ENCODE peak calls at places on chromosome 4, in four cellular contexts. J, G, R and S are unnamed samples.

GRCh38 chr4:6942238-6942800 is 32.7 kb downstream of the TBC1D14 start:
- DNase-seq in R (no peak), J (no peak), G (no peak), S (peak; percentile 39)

GRCh38 chr4:59249110-59249509 is 1951.0 kb upstream of the ADGRL3 start:
- DNase-seq in J (no peak), R (peak; percentile 13), G (no peak), S (no peak)

GRCh38 chr4:78166582-78166981 is 109.5 kb downstream of the FRAS1 start:
- DNase-seq in R (no peak), J (no peak), G (no peak), S (no peak)

GRCh38 chr4:23171971-23172370 is 479.2 kb downstream of the GBA3 start:
- DNase-seq in G (no peak), R (no peak), J (no peak), S (no peak)

GRCh38 chr4:100736651-100737450 is 219.0 kb upstream of the EMCN start:
- DNase-seq in G (no peak), R (no peak), J (no peak), S (peak; percentile 69)

GRCh38 chr4:17103231-17103630 is 204.8 kb upstream of the LDB2 start:
- DNase-seq in J (no peak), R (no peak), G (no peak), S (no peak)

GRCh38 chr4:133147365-133147821 is 1.7 kb upstream of the PCDH10 start:
- DNase-seq in R (peak; percentile 26), J (no peak), G (no peak), S (peak; percentile 21)

GRCh38 chr4:100929753-100930152 is 411.9 kb upstream of the EMCN start:
- DNase-seq in J (no peak), G (no peak), R (peak; percentile 20), S (peak; percentile 17)

GRCh38 chr4:86448891-86449290 is 89.0 kb upstream of the MAPK10 start:
- DNase-seq in J (no peak), G (no peak), R (no peak), S (no peak)

GRCh38 chr4:66640216-66640615 is 905.1 kb downstream of the CENPC start:
- DNase-seq in G (no peak), J (no peak), R (peak; percentile 60), S (no peak)

DNA sequence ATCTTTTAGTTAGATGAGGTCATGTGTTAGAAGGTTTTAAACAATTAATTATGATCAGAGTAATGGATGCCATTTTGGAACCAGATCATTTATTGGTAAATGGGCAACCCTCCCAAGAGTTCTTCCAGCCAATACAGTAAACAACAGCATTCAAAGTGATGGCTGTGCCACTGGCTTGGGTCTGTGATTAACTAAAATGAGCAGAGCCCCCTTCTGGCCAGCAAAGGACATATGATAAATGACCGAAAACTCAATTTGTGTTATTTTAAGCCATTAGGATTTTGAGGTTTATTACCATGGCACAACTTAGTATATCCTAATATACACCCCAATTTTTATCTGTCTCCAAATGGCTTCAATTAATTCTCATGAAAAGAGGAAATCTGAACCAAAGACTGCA is 90.8 kb upstream of the NPFFR2 start:
- DNase-seq in R (peak; percentile 69), J (no peak), G (no peak), S (peak; percentile 45)
- TF ChIP-seq CTCF in R (peak; percentile 72), J (peak; percentile 25), G (no peak), S (peak; percentile 47)

GRCh38 chr4:16075975-16076757 is 7.7 kb downstream of the PROM1 start:
- DNase-seq in R (no peak), G (no peak), J (no peak), S (no peak)

GRCh38 chr4:16077786-16078185 is 6.0 kb downstream of the PROM1 start:
- DNase-seq in R (no peak), J (no peak), G (no peak), S (no peak)

GRCh38 chr4:16082038-16082423 is 1.8 kb downstream of the PROM1 start:
- DNase-seq in G (no peak), J (no peak), R (no peak), S (peak; percentile 22)

GRCh38 chr4:16078195-16078756 is 5.5 kb downstream of the PROM1 start:
- DNase-seq in G (no peak), J (no peak), R (no peak), S (no peak)

DNA sequence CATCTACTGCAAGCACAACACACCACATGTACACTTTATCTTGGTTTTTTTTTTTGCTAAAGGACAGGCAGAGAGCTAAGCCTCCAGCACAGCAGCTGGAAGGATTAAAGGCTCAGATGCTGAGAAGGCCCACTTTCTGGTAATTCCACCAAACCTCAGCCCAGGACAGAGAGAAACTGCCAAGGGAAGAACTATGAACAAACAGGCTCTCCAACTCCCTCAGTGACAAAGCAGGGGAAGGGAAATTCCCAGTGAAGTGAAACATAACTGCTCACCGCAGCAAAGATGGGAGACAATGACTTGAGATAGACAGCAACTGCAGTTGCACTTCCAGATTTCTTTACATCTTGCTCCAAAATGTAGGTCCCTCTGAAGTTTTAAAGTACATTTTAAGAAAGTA is 4.8 kb downstream of the PROM1 start:
- DNase-seq in R (no peak), G (no peak), J (no peak), S (no peak)
- H3K4me3 ChIP-seq in R (no peak overlapping the region), G (no peak overlapping the region), J (no peak overlapping the region), S (no peak overlapping the region)

GRCh38 chr4:5079581-5079980 is 28.3 kb downstream of the STK32B start:
- DNase-seq in J (no peak), G (no peak), R (no peak), S (no peak)

GRCh38 chr4:5084911-5085475 is 33.7 kb downstream of the STK32B start:
- DNase-seq in J (no peak), G (no peak), R (no peak), S (peak; percentile 43)

GRCh38 chr4:5081441-5081999 is 30.2 kb downstream of the STK32B start:
- DNase-seq in R (no peak), J (no peak), G (no peak), S (no peak)

GRCh38 chr4:5086535-5086934 is 35.3 kb downstream of the STK32B start:
- DNase-seq in G (no peak), J (no peak), R (no peak), S (no peak)

DNA sequence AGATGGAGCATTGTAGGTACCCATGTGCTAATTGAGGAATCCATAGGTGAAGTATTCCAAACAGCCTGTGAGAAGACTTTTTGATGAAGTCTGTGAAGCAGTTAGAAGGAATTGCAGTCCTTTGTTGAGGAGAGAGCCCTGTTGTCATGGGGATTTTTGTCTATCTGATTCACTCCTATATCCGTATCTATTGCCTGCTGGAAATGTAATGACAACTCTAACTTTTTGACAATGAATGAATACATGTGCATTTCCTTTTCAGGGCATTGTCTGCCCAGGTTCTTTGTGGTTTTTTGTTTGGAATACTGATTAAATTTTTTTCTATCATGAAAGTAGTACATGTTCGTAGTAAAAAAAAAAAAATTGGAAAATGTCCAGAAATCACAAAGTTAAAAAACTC is 31.1 kb downstream of the STK32B start:
- DNase-seq in R (no peak), G (no peak), J (no peak), S (no peak)
- H3K27me3 ChIP-seq in R (no peaks in the 10 kb centered on the region), G (no peaks in the 10 kb centered on the region), J (no peaks in the 10 kb centered on the region), S (no peaks in the 10 kb centered on the region)

GRCh38 chr4:26787461-26788340 is 72.9 kb upstream of the STIM2 start:
- DNase-seq in R (peak; percentile 60), G (peak; percentile 77), J (peak; percentile 76), S (peak; percentile 85)
- TF ChIP-seq CTCF in R (peak; percentile 45), G (peak; percentile 56), J (no peak), S (peak; percentile 73)

GRCh38 chr4:76495166-76495565 is 60.1 kb downstream of the SHROOM3 start:
- DNase-seq in R (no peak), J (no peak), G (no peak), S (no peak)

GRCh38 chr4:76488905-76489798 is 54.1 kb downstream of the SHROOM3 start:
- DNase-seq in R (no peak), J (no peak), G (no peak), S (no peak)

GRCh38 chr4:76489799-76490176 is 54.8 kb downstream of the SHROOM3 start:
- DNase-seq in G (no peak), J (no peak), R (no peak), S (no peak)

GRCh38 chr4:76498550-76498949 is 63.5 kb downstream of the SHROOM3 start:
- DNase-seq in J (no peak), G (no peak), R (no peak), S (no peak)

GRCh38 chr4:76494243-76494642 is 59.2 kb downstream of the SHROOM3 start:
- DNase-seq in J (no peak), G (no peak), R (no peak), S (no peak)
- H3K4me3 ChIP-seq in J (no peak overlapping the region), G (no peak overlapping the region), R (no peak overlapping the region), S (no peak overlapping the region)

GRCh38 chr4:5928241-5928640 is 35.4 kb upstream of the CRMP1 start:
- DNase-seq in G (no peak), R (no peak), J (no peak), S (no peak)

GRCh38 chr4:5931526-5931925 is 38.6 kb upstream of the CRMP1 start:
- DNase-seq in G (no peak), J (no peak), R (no peak), S (peak; percentile 57)

GRCh38 chr4:5932021-5932553 is 39.2 kb upstream of the CRMP1 start:
- DNase-seq in J (no peak), G (no peak), R (no peak), S (no peak)

GRCh38 chr4:5927747-5928146 is 34.9 kb upstream of the CRMP1 start:
- DNase-seq in G (no peak), J (no peak), R (no peak), S (no peak)

GRCh38 chr4:5930456-5930855 is 37.6 kb upstream of the CRMP1 start:
- DNase-seq in J (no peak), R (no peak), G (no peak), S (no peak)
- H3K27me3 ChIP-seq in J (no peaks in the 10 kb centered on the region), R (peaks cover 38% of the 10 kb centered on the region), G (peaks cover 2% of the 10 kb centered on the region), S (no peaks in the 10 kb centered on the region)

DNA sequence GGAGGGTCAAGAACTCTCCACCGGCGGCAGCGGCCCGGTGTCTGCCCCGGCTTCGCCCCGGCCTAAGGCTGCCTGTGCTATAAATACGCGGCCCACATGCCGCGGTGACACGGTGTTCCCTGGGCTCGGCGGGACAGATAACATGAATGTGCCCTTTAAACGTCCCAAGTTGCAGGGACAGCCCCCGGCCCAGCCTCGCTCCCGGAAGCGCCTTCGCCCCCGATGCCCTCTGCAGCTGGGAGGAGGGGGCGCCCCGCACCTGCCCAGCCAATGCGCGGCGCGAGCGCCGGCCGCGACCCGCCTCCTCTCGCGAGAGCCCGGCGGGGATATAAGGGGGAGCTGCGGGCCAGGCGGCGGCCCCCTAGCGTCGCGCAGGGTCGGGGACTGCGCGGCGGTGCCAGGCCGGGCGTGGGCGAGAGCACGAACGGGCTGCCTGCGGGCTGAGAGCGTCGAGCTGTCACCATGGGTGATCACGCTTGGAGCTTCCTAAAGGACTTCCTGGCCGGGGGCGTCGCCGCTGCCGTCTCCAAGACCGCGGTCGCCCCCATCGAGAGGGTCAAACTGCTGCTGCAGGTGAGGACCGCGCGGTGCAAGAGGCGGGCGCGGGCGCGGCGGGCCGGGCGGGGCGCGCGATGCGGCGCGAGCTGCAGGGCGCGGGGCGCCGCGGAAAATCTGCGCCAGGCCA is at the start of gene SLC25A4:
- DNase-seq in R (peak; percentile 94), J (peak; percentile 99), G (peak; percentile 83), S (peak; percentile 90)
- TF ChIP-seq CTCF in R (peak; percentile 61), J (peak; percentile 22), G (peak; percentile 67), S (peak; percentile 40)

GRCh38 chr4:76987685-76988084 is 38.1 kb downstream of the SEPTIN11 start:
- DNase-seq in J (no peak), R (no peak), G (no peak), S (no peak)
- H3K4me3 ChIP-seq in J (no peak overlapping the region), R (no peak overlapping the region), G (no peak overlapping the region), S (no peak overlapping the region)